ENCODE peak calls at places on chromosomes 4 and X, in seven cellular contexts. U, R, F, Z, V, P and S are unnamed samples.

GRCh38 chr4:14110407-14110806 is 482.9 kb upstream of the BOD1L1 start:
- DNase-seq in U (no peak), F (no peak), P (no peak), R (no peak), Z (no peak), V (no peak), S (no peak)

GRCh38 chrX:9677098-9677739 is 88.4 kb downstream of the GPR143 start:
- DNase-seq in Z (no peak), F (no peak), P (no peak), V (no peak), U (no peak), R (no peak), S (no peak)

GRCh38 chr4:61320154-61320553 is 120.0 kb downstream of the ADGRL3 start:
- DNase-seq in V (no peak), Z (no peak), R (no peak), U (no peak), F (no peak), P (no peak), S (no peak)

GRCh38 chrX:66602381-66602938 is 36.4 kb downstream of the EDA2R start:
- DNase-seq in U (no peak), P (no peak), Z (no peak), F (no peak), V (no peak), R (no peak), S (no peak)

GRCh38 chr4:120718979-120719566 is 203.5 kb downstream of the PRDM5 start:
- DNase-seq in R (no peak), U (no peak), V (no peak), Z (peak), F (peak), P (peak), S (no peak)

GRCh38 chr4:40502936-40503335 is 126.7 kb downstream of the RBM47 start:
- DNase-seq in V (no peak), U (no peak), Z (no peak), R (no peak), F (no peak), P (no peak), S (no peak)

GRCh38 chr4:165489786-165490185 is 111.0 kb downstream of the CPE start:
- DNase-seq in P (no peak), R (no peak), V (no peak), F (no peak), Z (no peak), U (no peak), S (no peak)

GRCh38 chr4:163048447-163048846 is 118.2 kb downstream of the NAF1 start:
- DNase-seq in U (no peak), Z (peak), P (peak), F (peak), R (no peak), V (no peak), S (no peak)

GRCh38 chr4:43943998-43944397 is 504.6 kb downstream of the KCTD8 start:
- DNase-seq in V (no peak), R (no peak), P (no peak), U (no peak), Z (no peak), F (no peak), S (no peak)

GRCh38 chr4:17884511-17884910 is 73.7 kb downstream of the NCAPG start:
- DNase-seq in Z (no peak), P (no peak), F (no peak), V (no peak), R (no peak), U (no peak), S (no peak)

GRCh38 chr4:78960926-78961325 is 21.7 kb upstream of the PAQR3 start:
- DNase-seq in F (no peak), Z (no peak), P (no peak), U (no peak), V (no peak), R (no peak), S (no peak)

GRCh38 chrX:63784902-63785692 is at the start of gene ARHGEF9:
- DNase-seq in U (peak), F (no peak), Z (peak), V (no peak), R (peak), P (peak), S (peak)

GRCh38 chrX:74450803-74451449 is 29.6 kb downstream of the SLC16A2 start:
- DNase-seq in P (no peak), R (no peak), Z (no peak), U (no peak), F (peak), V (no peak), S (no peak)

GRCh38 chrX:35406386-35406785 is 391.8 kb upstream of the MAGEB16 start:
- DNase-seq in P (no peak), V (no peak), F (no peak), R (no peak), U (no peak), Z (no peak), S (no peak)

GRCh38 chrX:118495958-118496762 is 545 bp downstream of the DOCK11 start:
- DNase-seq in R (peak), P (peak), F (no peak), V (peak), Z (peak), U (peak), S (peak)

DNA sequence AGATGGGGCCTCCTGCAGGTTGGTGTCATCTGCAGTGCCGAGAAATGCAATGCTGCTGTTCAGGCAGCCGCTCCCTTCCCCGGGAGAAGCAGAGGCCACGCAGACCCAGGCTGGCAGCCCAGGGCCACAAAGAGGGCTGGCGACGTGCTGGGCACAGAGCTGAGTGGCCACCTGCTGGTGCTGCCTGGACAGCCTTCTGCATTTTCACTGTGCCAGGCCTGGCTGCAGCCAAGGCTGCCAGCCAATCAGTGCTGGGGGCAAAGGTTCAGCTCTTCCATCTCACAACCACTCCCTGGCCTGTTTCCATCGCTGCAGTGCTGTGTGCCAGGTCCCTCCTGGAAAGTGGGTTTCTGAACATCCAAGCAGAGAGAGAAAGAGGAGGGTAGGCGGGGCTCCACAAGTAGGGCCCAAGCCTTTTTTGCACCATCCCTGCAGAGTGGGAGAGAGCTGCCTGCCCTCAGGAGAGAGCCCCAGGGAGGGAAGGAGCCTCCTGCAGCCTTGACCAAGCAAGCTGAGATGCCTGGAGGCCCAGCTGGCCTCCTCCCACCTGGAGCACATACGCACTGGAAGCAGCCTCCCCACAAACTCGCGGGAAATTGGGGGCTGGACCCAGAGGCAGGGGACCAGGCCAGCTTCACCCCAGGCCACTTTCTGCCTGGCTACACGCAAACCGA is 20.1 kb downstream of the ADRA2C start:
- DNase-seq in P (no peak), U (no peak), F (no peak), R (no peak), V (peak), Z (no peak), S (no peak)
- TF ChIP-seq CTCF in P (no peak), U (no peak), F (no peak), R (no peak), V (no peak), Z (no peak), S (no peak)

GRCh38 chrX:78092296-78092695 is 11.8 kb upstream of the PGK1 start:
- DNase-seq in Z (peak), U (no peak), P (peak), F (peak), V (no peak), R (no peak), S (no peak)
- TF ChIP-seq CTCF in Z (no peak), U (no peak), P (peak), F (peak), V (no peak), R (no peak), S (peak)

DNA sequence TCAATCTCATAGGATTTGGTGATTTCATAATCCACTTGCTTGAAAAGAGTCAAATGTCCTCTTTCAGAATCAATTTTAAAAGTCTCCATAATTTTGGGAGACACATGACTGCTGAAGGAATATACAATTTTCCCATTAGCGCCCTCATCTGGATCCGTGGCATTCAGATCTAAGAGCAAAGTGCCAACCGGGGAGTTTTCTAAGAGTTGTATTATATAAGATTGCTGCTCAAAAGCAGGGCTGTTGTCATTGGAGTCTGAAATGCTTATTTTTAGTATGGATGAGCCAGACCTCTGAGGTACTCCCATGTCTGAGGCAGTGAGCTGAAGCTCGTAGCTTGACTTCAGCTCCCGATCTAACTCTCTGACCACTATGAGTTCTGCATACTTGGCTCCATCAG is 1.2 kb downstream of the PCDH18 start:
- DNase-seq in V (no peak), R (no peak), F (no peak), P (no peak), Z (no peak), U (no peak), S (no peak)
- TF ChIP-seq CTCF in V (no peak), R (no peak), F (peak), P (peak), Z (no peak), U (no peak), S (no peak)

GRCh38 chr4:69617083-69617694 is 22.3 kb downstream of the UGT2A2 start:
- DNase-seq in P (no peak), Z (peak), R (no peak), U (no peak), V (no peak), F (peak), S (no peak)
- TF ChIP-seq CTCF in P (peak), Z (peak), R (no peak), U (no peak), V (no peak), F (peak), S (no peak)

GRCh38 chr4:4960574-4960973 is 58.7 kb downstream of the CYTL1 start:
- DNase-seq in V (no peak), F (no peak), Z (no peak), P (no peak), U (no peak), R (no peak), S (no peak)

GRCh38 chr4:4961936-4962335 is 57.3 kb downstream of the CYTL1 start:
- DNase-seq in Z (no peak), F (no peak), V (no peak), R (no peak), P (no peak), U (no peak), S (no peak)

GRCh38 chr4:4968161-4968757 is 51.0 kb downstream of the CYTL1 start:
- DNase-seq in V (no peak), F (no peak), R (no peak), P (no peak), U (no peak), Z (no peak), S (no peak)

DNA sequence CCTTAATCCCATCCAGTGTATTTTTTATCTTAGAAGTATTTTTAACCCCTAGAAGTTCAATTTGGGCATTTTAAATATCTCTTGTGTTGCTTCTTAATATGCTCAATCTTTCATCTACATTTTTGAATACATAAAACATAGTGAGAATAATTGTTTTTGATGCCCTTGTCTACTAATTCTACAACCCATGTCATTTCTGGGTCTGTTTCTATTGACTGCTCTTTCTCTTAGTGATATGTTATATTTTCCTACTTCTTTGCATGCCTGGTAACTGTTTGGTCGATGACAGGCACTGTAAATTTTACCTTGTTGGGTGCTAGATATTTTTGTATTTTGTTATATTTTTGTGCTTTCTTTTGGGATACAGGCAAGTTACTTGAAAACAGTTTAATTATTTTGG is 56.3 kb downstream of the CYTL1 start:
- DNase-seq in U (no peak), F (no peak), V (no peak), Z (no peak), R (no peak), P (no peak), S (no peak)
- TF ChIP-seq CTCF in U (no peak), F (no peak), V (no peak), Z (no peak), R (no peak), P (no peak), S (no peak)

GRCh38 chr4:7415927-7416686 is 18.6 kb downstream of the PSAPL1 start:
- DNase-seq in P (peak), F (no peak), U (peak), Z (no peak), V (no peak), R (peak), S (no peak)

GRCh38 chr4:7418131-7418943 is 16.4 kb downstream of the PSAPL1 start:
- DNase-seq in P (peak), Z (no peak), F (no peak), V (no peak), U (no peak), R (peak), S (no peak)

GRCh38 chr4:7414736-7415510 is 19.8 kb downstream of the PSAPL1 start:
- DNase-seq in U (peak), V (no peak), R (no peak), Z (no peak), F (no peak), P (peak), S (no peak)

GRCh38 chr4:7417639-7418038 is 17.1 kb downstream of the PSAPL1 start:
- DNase-seq in V (peak), U (peak), Z (no peak), F (no peak), R (peak), P (peak), S (no peak)

DNA sequence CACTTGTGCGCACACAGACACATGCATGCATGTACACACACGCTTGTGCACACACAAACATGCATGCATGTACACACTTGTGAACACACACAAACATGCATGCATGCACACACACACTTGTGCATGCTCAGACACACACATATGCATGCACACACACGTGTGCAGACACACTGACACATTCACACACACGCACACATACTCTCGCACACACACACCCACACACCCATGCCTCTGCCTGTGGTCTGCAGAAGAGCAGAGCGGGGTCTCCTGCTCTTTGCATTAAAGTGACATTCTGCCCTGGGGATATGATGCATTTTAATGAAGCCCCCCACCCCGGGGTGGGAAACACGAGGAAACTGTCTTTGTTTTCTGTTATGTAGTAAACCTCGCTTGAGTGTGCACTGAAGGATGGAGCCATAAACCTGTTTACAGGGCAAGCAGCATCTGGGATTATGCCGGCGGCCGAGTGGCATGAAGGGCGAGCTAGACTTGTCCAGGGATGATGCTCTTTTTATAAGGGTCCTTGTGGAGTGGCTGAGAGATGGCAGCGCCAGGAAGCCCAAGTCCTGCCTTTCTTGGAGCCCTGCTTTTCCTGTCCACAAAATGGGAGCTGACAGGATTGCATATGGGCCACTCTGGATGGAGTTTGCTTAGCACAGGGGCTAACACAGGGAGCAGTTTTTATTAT is 17.8 kb downstream of the PSAPL1 start:
- DNase-seq in F (no peak), Z (no peak), P (peak), V (peak), R (peak), U (peak), S (no peak)
- TF ChIP-seq CTCF in F (no peak), Z (no peak), P (no peak), V (no peak), R (no peak), U (no peak), S (no peak)

DNA sequence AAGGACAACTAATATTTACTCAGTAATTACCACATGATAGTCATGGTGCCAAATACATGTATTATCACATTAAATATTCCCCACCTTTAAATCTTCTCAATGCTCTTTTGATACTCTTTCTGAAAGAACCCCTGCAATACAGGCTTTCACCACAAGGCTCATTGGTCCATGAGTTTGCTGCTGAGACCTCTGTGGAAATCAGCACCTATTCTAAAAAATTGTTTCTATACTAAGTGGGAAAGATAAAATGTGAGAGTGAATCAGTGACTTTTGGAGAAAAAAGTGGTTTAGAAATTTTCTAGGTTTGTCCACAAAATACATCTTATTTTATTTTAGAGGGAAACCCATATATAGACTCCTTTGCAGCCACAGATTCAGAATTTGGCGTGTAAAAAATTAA is 257.3 kb downstream of the ZIC3 start:
- DNase-seq in F (no peak), V (no peak), P (no peak), R (no peak), Z (no peak), U (no peak), S (no peak)
- TF ChIP-seq CTCF in F (peak), V (no peak), P (peak), R (no peak), Z (peak), U (no peak), S (no peak)

GRCh38 chr4:152735918-152736305 is 43.6 kb downstream of the TIGD4 start:
- DNase-seq in R (no peak), P (no peak), Z (no peak), V (no peak), F (no peak), U (no peak), S (no peak)

GRCh38 chr4:152734015-152734698 is 45.4 kb downstream of the TIGD4 start:
- DNase-seq in P (no peak), R (no peak), U (no peak), V (no peak), Z (no peak), F (no peak), S (no peak)

GRCh38 chr4:152734699-152735050 is 44.9 kb downstream of the TIGD4 start:
- DNase-seq in F (no peak), R (no peak), Z (no peak), U (no peak), P (no peak), V (no peak), S (no peak)

GRCh38 chr4:152738812-152739211 is 40.7 kb downstream of the TIGD4 start:
- DNase-seq in V (no peak), R (no peak), U (no peak), F (no peak), P (no peak), Z (no peak), S (no peak)

DNA sequence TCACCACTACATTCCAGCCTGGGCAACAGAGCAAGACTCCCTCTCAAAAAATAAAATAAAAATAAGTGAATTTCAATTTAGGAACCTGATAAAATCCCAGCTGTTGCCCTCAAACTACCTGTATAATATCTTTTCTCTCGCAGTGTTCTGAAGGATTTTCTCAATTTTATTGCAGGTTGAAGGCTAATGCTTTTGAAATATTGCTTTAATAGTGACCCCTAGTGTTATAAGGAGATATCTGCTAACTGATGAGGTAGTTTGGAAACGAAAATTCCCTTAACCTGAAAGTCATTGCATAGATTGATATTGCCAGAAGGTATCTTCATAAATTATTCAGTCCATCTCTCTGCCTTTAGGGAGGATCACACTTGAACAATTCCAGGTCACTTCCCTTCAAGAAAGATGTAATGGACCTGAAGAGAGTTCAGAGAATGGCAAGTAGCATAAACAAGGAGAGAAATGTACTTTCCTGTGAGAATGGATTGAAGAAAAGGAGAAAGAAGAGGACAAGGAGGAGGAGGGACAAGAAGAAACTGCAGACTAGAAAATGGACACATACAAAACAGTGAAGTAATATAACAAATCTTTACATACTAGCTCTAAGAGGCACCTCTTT is 44.1 kb downstream of the TIGD4 start:
- DNase-seq in F (peak), Z (no peak), U (no peak), P (no peak), V (no peak), R (no peak), S (no peak)
- TF ChIP-seq CTCF in F (peak), Z (peak), U (no peak), P (peak), V (peak), R (peak), S (peak)